ENCODE peak calls at places on chromosomes 1 and 21, in seven cellular contexts. S is SK-N-SH, Q is K562, K is GM12878, O is HepG2, H is HCT116, E is H1. Z is an unnamed sample.

GRCh38 chr21:14684071-14684470 is 138.0 kb upstream of the SAMSN1 start:
- DNase-seq in S (no peak), Q (no peak), K (peak), O (no peak), H (no peak), E (no peak), Z (no peak)

GRCh38 chr1:155208656-155209372 is at the start of gene MTX1:
- DNase-seq in S (peak), Q (peak), K (no peak), O (peak), H (no peak), E (no peak), Z (peak)

GRCh38 chr21:42865361-42866160 is 13.8 kb downstream of the WDR4 start:
- DNase-seq in S (peak), Q (no peak), K (no peak), O (no peak), H (no peak), E (no peak), Z (no peak)

GRCh38 chr1:197017558-197018146 is 40.3 kb downstream of the CFHR5 start:
- DNase-seq in S (peak), Q (no peak), K (no peak), O (no peak), H (no peak), E (no peak), Z (no peak)

GRCh38 chr1:147808025-147808424 is 47.6 kb upstream of the GJA5 start:
- DNase-seq in S (no peak), Q (no peak), K (no peak), O (peak), H (no peak), E (no peak), Z (no peak)

GRCh38 chr1:65389296-65389695 is 31.2 kb upstream of the LEPR start:
- DNase-seq in S (no peak), Q (no peak), K (no peak), O (no peak), H (no peak), E (no peak), Z (no peak)

GRCh38 chr1:79193211-79194079 is 186.9 kb upstream of the ADGRL4 start:
- DNase-seq in S (no peak), Q (no peak), K (peak), O (no peak), H (peak), E (peak), Z (peak)

GRCh38 chr1:63547621-63548294 is 24.4 kb downstream of the EFCAB7 start:
- DNase-seq in S (no peak), Q (no peak), K (no peak), O (no peak), H (no peak), E (no peak), Z (no peak)

GRCh38 chr1:53258216-53258615 is 19.9 kb upstream of the MAGOH start:
- DNase-seq in S (no peak), Q (no peak), K (no peak), O (no peak), H (no peak), E (no peak), Z (no peak)

GRCh38 chr1:67393240-67393639 is 37.0 kb downstream of the SERBP1 start:
- DNase-seq in S (no peak), Q (no peak), K (no peak), O (no peak), H (no peak), E (no peak), Z (no peak)

GRCh38 chr21:33025106-33025470 is 647 bp upstream of the OLIG2 start:
- DNase-seq in S (peak), Q (no peak), K (no peak), O (no peak), H (no peak), E (no peak), Z (no peak)

GRCh38 chr1:158035014-158035413 is 41.6 kb downstream of the KIRREL1 start:
- DNase-seq in S (no peak), Q (no peak), K (no peak), O (no peak), H (no peak), E (no peak), Z (no peak)

GRCh38 chr1:111983500-111983899 is 6.0 kb downstream of the KCND3 start:
- DNase-seq in S (no peak), Q (no peak), K (no peak), O (no peak), H (no peak), E (no peak), Z (no peak)

GRCh38 chr1:117620440-117620839 is 14.6 kb downstream of the TENT5C start:
- DNase-seq in S (no peak), Q (no peak), K (no peak), O (no peak), H (no peak), E (no peak), Z (no peak)

GRCh38 chr1:23419180-23419579 is 5.4 kb downstream of the TCEA3 start:
- DNase-seq in S (no peak), Q (no peak), K (no peak), O (no peak), H (no peak), E (no peak), Z (no peak)

GRCh38 chr1:17470021-17470799 is 30.7 kb upstream of the RCC2 start:
- DNase-seq in S (no peak), Q (no peak), K (no peak), O (no peak), H (no peak), E (peak), Z (no peak)

GRCh38 chr1:68232354-68233148 is at the start of gene WLS:
- DNase-seq in S (peak), Q (no peak), K (no peak), O (no peak), H (peak), E (no peak), Z (no peak)

GRCh38 chr21:43684424-43684823 is 25.1 kb downstream of the RRP1B start:
- DNase-seq in S (no peak), Q (no peak), K (no peak), O (no peak), H (no peak), E (no peak), Z (no peak)

GRCh38 chr1:232183802-232184201 is 446.1 kb downstream of the SIPA1L2 start:
- DNase-seq in S (no peak), Q (no peak), K (no peak), O (no peak), H (no peak), E (no peak), Z (no peak)

GRCh38 chr21:17585875-17586450 is 26.7 kb downstream of the BTG3 start:
- DNase-seq in S (peak), Q (peak), K (no peak), O (peak), H (peak), E (no peak), Z (peak)

GRCh38 chr1:107936498-107937481 is 28.2 kb downstream of the VAV3 start:
- DNase-seq in S (no peak), Q (no peak), K (no peak), O (no peak), H (peak), E (peak), Z (no peak)

GRCh38 chr1:185487943-185488342 is 170.9 kb upstream of the IVNS1ABP start:
- DNase-seq in S (no peak), Q (no peak), K (no peak), O (no peak), H (no peak), E (no peak), Z (no peak)

GRCh38 chr21:33964706-33965325 is 49.2 kb upstream of the ATP5PO start:
- DNase-seq in S (no peak), Q (no peak), K (no peak), O (no peak), H (no peak), E (no peak), Z (no peak)

GRCh38 chr1:203121186-203122015 is 6.1 kb upstream of the ADORA1 start:
- DNase-seq in S (no peak), Q (no peak), K (no peak), O (no peak), H (no peak), E (no peak), Z (no peak)

GRCh38 chr1:115230281-115230680 is 107.8 kb downstream of the NGF start:
- DNase-seq in S (no peak), Q (no peak), K (no peak), O (no peak), H (no peak), E (no peak), Z (no peak)

GRCh38 chr1:155974208-155975165 is 3.9 kb downstream of the ARHGEF2 start:
- DNase-seq in S (no peak), Q (no peak), K (no peak), O (no peak), H (no peak), E (no peak), Z (no peak)

DNA sequence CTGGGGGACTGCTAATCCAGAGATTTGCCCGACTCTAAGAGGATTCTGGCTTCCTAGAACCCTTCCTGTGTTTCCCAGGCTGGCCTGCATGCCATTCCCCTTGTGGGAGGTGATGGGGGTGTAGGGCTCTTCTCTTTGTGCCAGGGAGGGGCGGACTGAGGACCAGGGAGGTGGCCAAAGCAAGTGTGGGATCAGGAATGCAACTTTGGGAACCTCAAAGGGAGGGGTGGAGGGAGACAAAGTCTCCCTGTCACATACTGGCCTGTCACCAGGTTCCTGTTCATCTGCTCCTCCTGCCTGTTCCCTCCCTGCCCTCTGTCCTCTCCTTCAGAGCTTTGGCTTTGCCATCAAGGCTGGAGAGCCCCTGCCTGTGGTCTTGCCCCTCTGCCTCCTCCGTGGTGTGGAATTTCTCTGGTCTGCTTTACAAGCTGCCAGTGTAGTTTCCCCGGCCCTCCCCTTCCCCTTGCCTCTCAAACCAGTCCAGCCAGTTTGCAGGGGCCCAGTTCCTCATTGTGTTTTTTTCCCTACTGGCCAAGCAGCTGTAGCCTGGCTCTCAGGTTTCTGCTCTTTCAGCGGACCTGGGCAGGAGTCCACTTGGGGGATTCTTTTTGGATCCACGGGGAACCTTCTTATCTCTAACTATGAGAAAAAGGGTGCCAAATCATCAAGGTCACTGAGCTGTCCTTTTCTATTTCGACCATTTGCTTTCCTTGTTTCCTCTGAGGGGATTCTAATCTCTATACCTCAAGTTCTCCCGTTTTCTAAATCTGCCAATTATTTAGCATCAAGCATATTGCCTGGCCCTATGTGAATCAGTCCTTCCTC is 1.8 kb downstream of the CGN start:
- DNase-seq in S (no peak), Q (no peak), K (no peak), O (no peak), H (no peak), E (no peak), Z (no peak)
- H3K4me3 ChIP-seq in S (no peak), Q (no peak), K (no peak), O (peak), H (peak), E (peak), Z (no peak)

GRCh38 chr1:25948641-25949040 is 42.4 kb upstream of the STMN1 start:
- DNase-seq in S (no peak), Q (no peak), K (no peak), O (no peak), H (no peak), E (no peak), Z (no peak)

GRCh38 chr1:25944986-25945385 is 38.8 kb upstream of the STMN1 start:
- DNase-seq in S (no peak), Q (no peak), K (no peak), O (peak), H (no peak), E (no peak), Z (no peak)

GRCh38 chr1:25947027-25947426 is 40.8 kb upstream of the STMN1 start:
- DNase-seq in S (no peak), Q (no peak), K (no peak), O (peak), H (no peak), E (no peak), Z (no peak)

GRCh38 chr1:25945756-25946155 is 39.5 kb upstream of the STMN1 start:
- DNase-seq in S (no peak), Q (no peak), K (no peak), O (no peak), H (no peak), E (no peak), Z (no peak)
- TF ChIP-seq SIN3A in S (no peak), Q (no peak), K (no peak), O (no peak), H (no peak), E (no peak), Z (no peak)

DNA sequence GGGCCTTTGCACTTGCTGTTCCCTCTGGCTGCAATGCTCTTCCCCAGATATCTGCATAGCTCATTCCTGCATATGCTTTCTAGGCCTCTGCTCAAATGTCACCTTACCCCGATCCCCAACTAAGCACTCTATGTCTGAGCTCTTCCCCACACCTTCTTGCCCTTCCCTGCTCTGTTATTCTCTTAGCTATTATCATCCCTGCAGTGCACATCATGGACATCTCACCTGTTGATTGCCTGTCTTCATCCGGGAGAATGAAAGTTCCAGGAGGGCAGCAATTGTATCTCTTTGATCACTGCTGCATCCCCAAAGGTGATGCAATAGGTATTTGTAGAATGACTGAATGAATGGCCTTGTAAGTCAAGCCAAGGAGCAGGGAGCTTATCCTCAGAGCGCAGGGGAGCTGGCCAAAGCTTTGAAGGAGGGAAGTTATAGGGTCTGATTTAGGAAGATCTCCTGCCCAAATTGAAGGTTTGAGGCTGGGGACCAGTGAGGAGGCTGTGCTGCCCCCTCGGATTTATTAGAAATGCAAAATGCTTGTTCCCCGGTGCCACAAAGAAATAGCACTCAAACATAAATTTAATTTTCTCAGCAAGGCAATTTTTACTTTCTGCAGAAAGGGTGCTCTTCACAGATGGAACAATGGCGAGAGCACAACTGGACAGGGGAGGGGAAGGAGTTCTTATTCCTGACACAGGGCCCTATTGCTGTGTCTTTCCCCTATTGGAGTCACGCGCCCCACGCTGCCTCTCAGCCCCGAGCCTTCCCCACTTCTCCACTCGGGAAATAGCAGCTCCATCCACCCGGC is 631.1 kb downstream of the MATN1 start:
- DNase-seq in S (no peak), Q (no peak), K (no peak), O (no peak), H (no peak), E (no peak), Z (no peak)
- H3K4me3 ChIP-seq in S (no peak), Q (no peak), K (no peak), O (no peak), H (no peak), E (no peak), Z (no peak)

DNA sequence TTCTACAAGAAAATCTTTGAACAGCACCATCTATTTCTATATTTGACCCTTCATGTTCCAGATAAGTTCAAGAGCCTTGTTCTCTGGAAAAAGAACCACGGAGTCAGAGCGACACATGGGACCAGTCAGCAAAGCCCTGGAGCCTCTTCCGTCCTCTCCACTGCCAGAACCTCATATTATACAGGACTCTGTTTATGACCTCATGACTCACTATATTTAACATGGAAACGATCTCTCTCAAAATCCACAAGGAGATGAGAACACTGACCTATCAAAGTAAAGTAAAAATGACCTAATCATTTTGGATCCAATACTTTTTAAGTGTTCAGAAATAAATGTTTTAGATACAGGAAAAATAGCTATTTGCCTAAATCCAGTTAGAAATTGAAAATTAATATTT is 124.6 kb upstream of the KRTAP19-8 start:
- DNase-seq in S (peak), Q (no peak), K (no peak), O (no peak), H (no peak), E (no peak), Z (no peak)
- TF ChIP-seq SIN3A in S (no peak), Q (no peak), K (no peak), O (no peak), H (no peak), E (no peak), Z (no peak)

DNA sequence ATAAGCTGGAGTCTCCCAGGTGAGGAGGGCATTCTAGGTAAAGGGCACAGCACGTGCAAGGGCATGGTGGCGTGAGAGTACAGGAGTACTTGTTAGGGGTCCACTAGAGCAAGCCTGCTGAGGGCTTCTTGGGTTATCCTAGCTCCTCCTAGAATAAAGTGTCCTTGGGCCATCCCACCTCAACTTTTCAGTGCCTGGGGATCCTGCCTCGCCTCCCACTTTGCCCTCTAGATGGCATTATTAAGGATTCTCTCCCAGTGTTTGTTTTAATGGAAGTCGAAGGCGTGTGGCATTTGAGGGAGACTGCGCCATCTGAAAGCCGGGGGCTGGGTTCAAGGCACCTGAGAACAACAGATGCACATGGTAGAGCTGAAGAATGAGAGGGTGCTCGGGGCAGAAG is 74.5 kb upstream of the SELENON start:
- DNase-seq in S (no peak), Q (no peak), K (no peak), O (no peak), H (no peak), E (no peak), Z (no peak)
- H3K4me3 ChIP-seq in S (no peak), Q (no peak), K (no peak), O (no peak), H (no peak), E (no peak), Z (no peak)

Z was measured in Panc1.